ENCODE peak calls at places on chromosomes 5 and 9, in ten cellular contexts. One of them, this sample, is unnamed.

GRCh38 chr9:76796296-76796695 is 32.1 kb downstream of the PCA3 start:
- DNase-seq in hepatic stellate cell: no peak
- DNase-seq in stimulated activated CD4-positive, alpha-beta T cell treated with anti-CD3 and anti-CD28 coated beads, TNF-alpha, amount 100 ng/mL, for 4 hours: no peak
- DNase-seq in tibial nerve: no peak
- DNase-seq in foreskin fibroblast: no peak
- DNase-seq in progenitor cell of endocrine pancreas: no peak
- DNase-seq in lower leg skin: no peak
- DNase-seq in fibroblast of mammary gland: no peak
- DNase-seq in OCI-LY7: no peak
- DNase-seq in PC-9: no peak
- DNase-seq in this sample: no peak

GRCh38 chr9:13941686-13942085 is 372.3 kb downstream of the NFIB start:
- DNase-seq in hepatic stellate cell: no peak
- DNase-seq in stimulated activated CD4-positive, alpha-beta T cell treated with anti-CD3 and anti-CD28 coated beads, TNF-alpha, amount 100 ng/mL, for 4 hours: no peak
- DNase-seq in tibial nerve: no peak
- DNase-seq in foreskin fibroblast: peak; percentile 83
- DNase-seq in progenitor cell of endocrine pancreas: no peak
- DNase-seq in lower leg skin: no peak
- DNase-seq in fibroblast of mammary gland: peak; percentile 53
- DNase-seq in OCI-LY7: no peak
- DNase-seq in PC-9: no peak
- DNase-seq in this sample: peak; percentile 37

GRCh38 chr9:125912261-125912660 is 165.1 kb downstream of the PBX3 start:
- DNase-seq in hepatic stellate cell: no peak
- DNase-seq in stimulated activated CD4-positive, alpha-beta T cell treated with anti-CD3 and anti-CD28 coated beads, TNF-alpha, amount 100 ng/mL, for 4 hours: no peak
- DNase-seq in tibial nerve: no peak
- DNase-seq in foreskin fibroblast: no peak
- DNase-seq in progenitor cell of endocrine pancreas: no peak
- DNase-seq in lower leg skin: no peak
- DNase-seq in fibroblast of mammary gland: no peak
- DNase-seq in OCI-LY7: no peak
- DNase-seq in PC-9: no peak
- DNase-seq in this sample: no peak

GRCh38 chr9:130992059-130993032 is 16.6 kb upstream of the LAMC3 start:
- DNase-seq in hepatic stellate cell: no peak
- DNase-seq in stimulated activated CD4-positive, alpha-beta T cell treated with anti-CD3 and anti-CD28 coated beads, TNF-alpha, amount 100 ng/mL, for 4 hours: no peak
- DNase-seq in tibial nerve: no peak
- DNase-seq in foreskin fibroblast: no peak
- DNase-seq in progenitor cell of endocrine pancreas: no peak
- DNase-seq in lower leg skin: no peak
- DNase-seq in fibroblast of mammary gland: no peak
- DNase-seq in OCI-LY7: no peak
- DNase-seq in PC-9: no peak
- DNase-seq in this sample: no peak

GRCh38 chr5:53406630-53407316 is 73.7 kb upstream of the FST start:
- DNase-seq in hepatic stellate cell: no peak
- DNase-seq in stimulated activated CD4-positive, alpha-beta T cell treated with anti-CD3 and anti-CD28 coated beads, TNF-alpha, amount 100 ng/mL, for 4 hours: no peak
- DNase-seq in tibial nerve: no peak
- DNase-seq in foreskin fibroblast: peak; percentile 92
- DNase-seq in progenitor cell of endocrine pancreas: no peak
- DNase-seq in lower leg skin: no peak
- DNase-seq in fibroblast of mammary gland: peak; percentile 91
- DNase-seq in OCI-LY7: no peak
- DNase-seq in PC-9: peak; percentile 85
- DNase-seq in this sample: peak; percentile 87

GRCh38 chr9:75088646-75089368 is 493 bp downstream of the OSTF1 start:
- DNase-seq in hepatic stellate cell: peak; percentile 73
- DNase-seq in stimulated activated CD4-positive, alpha-beta T cell treated with anti-CD3 and anti-CD28 coated beads, TNF-alpha, amount 100 ng/mL, for 4 hours: peak; percentile 29
- DNase-seq in tibial nerve: no peak
- DNase-seq in foreskin fibroblast: peak; percentile 82
- DNase-seq in progenitor cell of endocrine pancreas: no peak
- DNase-seq in lower leg skin: peak; percentile 71
- DNase-seq in fibroblast of mammary gland: peak; percentile 74
- DNase-seq in OCI-LY7: peak; percentile 76
- DNase-seq in PC-9: peak; percentile 64
- DNase-seq in this sample: peak; percentile 58

GRCh38 chr5:141878186-141878770 is at the start of gene PCDH1:
- DNase-seq in hepatic stellate cell: peak; percentile 48
- DNase-seq in stimulated activated CD4-positive, alpha-beta T cell treated with anti-CD3 and anti-CD28 coated beads, TNF-alpha, amount 100 ng/mL, for 4 hours: no peak
- DNase-seq in tibial nerve: no peak
- DNase-seq in foreskin fibroblast: peak; percentile 60
- DNase-seq in progenitor cell of endocrine pancreas: peak; percentile 36
- DNase-seq in lower leg skin: no peak
- DNase-seq in fibroblast of mammary gland: no peak
- DNase-seq in OCI-LY7: no peak
- DNase-seq in PC-9: peak; percentile 60
- DNase-seq in this sample: peak; percentile 43

GRCh38 chr9:79686381-79687130 is 114.8 kb downstream of the TLE4 start:
- DNase-seq in hepatic stellate cell: peak; percentile 31
- DNase-seq in stimulated activated CD4-positive, alpha-beta T cell treated with anti-CD3 and anti-CD28 coated beads, TNF-alpha, amount 100 ng/mL, for 4 hours: no peak
- DNase-seq in tibial nerve: no peak
- DNase-seq in foreskin fibroblast: peak; percentile 88
- DNase-seq in progenitor cell of endocrine pancreas: no peak
- DNase-seq in lower leg skin: peak; percentile 44
- DNase-seq in fibroblast of mammary gland: peak; percentile 93
- DNase-seq in OCI-LY7: no peak
- DNase-seq in PC-9: no peak
- DNase-seq in this sample: peak; percentile 35

GRCh38 chr9:6609499-6610016 is 36.0 kb downstream of the GLDC start:
- DNase-seq in hepatic stellate cell: no peak
- DNase-seq in stimulated activated CD4-positive, alpha-beta T cell treated with anti-CD3 and anti-CD28 coated beads, TNF-alpha, amount 100 ng/mL, for 4 hours: no peak
- DNase-seq in tibial nerve: no peak
- DNase-seq in foreskin fibroblast: no peak
- DNase-seq in progenitor cell of endocrine pancreas: no peak
- DNase-seq in lower leg skin: no peak
- DNase-seq in fibroblast of mammary gland: no peak
- DNase-seq in OCI-LY7: no peak
- DNase-seq in PC-9: no peak
- DNase-seq in this sample: no peak

GRCh38 chr5:41763537-41763936 is 106.7 kb downstream of the OXCT1 start:
- DNase-seq in hepatic stellate cell: no peak
- DNase-seq in stimulated activated CD4-positive, alpha-beta T cell treated with anti-CD3 and anti-CD28 coated beads, TNF-alpha, amount 100 ng/mL, for 4 hours: no peak
- DNase-seq in tibial nerve: no peak
- DNase-seq in foreskin fibroblast: peak; percentile 12
- DNase-seq in progenitor cell of endocrine pancreas: no peak
- DNase-seq in lower leg skin: no peak
- DNase-seq in fibroblast of mammary gland: no peak
- DNase-seq in OCI-LY7: no peak
- DNase-seq in PC-9: no peak
- DNase-seq in this sample: no peak

GRCh38 chr5:98187945-98188344 is 585.5 kb upstream of the RGMB start:
- DNase-seq in hepatic stellate cell: no peak
- DNase-seq in stimulated activated CD4-positive, alpha-beta T cell treated with anti-CD3 and anti-CD28 coated beads, TNF-alpha, amount 100 ng/mL, for 4 hours: no peak
- DNase-seq in tibial nerve: no peak
- DNase-seq in foreskin fibroblast: peak; percentile 68
- DNase-seq in progenitor cell of endocrine pancreas: no peak
- DNase-seq in lower leg skin: no peak
- DNase-seq in fibroblast of mammary gland: peak; percentile 69
- DNase-seq in OCI-LY7: no peak
- DNase-seq in PC-9: no peak
- DNase-seq in this sample: peak; percentile 55

GRCh38 chr5:127028822-127029457 is 1.4 kb downstream of the MARCHF3 start:
- DNase-seq in hepatic stellate cell: no peak
- DNase-seq in stimulated activated CD4-positive, alpha-beta T cell treated with anti-CD3 and anti-CD28 coated beads, TNF-alpha, amount 100 ng/mL, for 4 hours: no peak
- DNase-seq in tibial nerve: no peak
- DNase-seq in foreskin fibroblast: peak; percentile 73
- DNase-seq in progenitor cell of endocrine pancreas: no peak
- DNase-seq in lower leg skin: no peak
- DNase-seq in fibroblast of mammary gland: peak; percentile 58
- DNase-seq in OCI-LY7: peak; percentile 43
- DNase-seq in PC-9: no peak
- DNase-seq in this sample: peak; percentile 32

GRCh38 chr5:139980765-139981164 is 62.3 kb downstream of the NRG2 start:
- DNase-seq in hepatic stellate cell: no peak
- DNase-seq in stimulated activated CD4-positive, alpha-beta T cell treated with anti-CD3 and anti-CD28 coated beads, TNF-alpha, amount 100 ng/mL, for 4 hours: no peak
- DNase-seq in tibial nerve: no peak
- DNase-seq in foreskin fibroblast: no peak
- DNase-seq in progenitor cell of endocrine pancreas: no peak
- DNase-seq in lower leg skin: no peak
- DNase-seq in fibroblast of mammary gland: no peak
- DNase-seq in OCI-LY7: no peak
- DNase-seq in PC-9: no peak
- DNase-seq in this sample: no peak

GRCh38 chr5:147452137-147452838 is 57.6 kb downstream of the DPYSL3 start:
- DNase-seq in hepatic stellate cell: no peak
- DNase-seq in stimulated activated CD4-positive, alpha-beta T cell treated with anti-CD3 and anti-CD28 coated beads, TNF-alpha, amount 100 ng/mL, for 4 hours: no peak
- DNase-seq in tibial nerve: no peak
- DNase-seq in foreskin fibroblast: no peak
- DNase-seq in progenitor cell of endocrine pancreas: no peak
- DNase-seq in lower leg skin: no peak
- DNase-seq in fibroblast of mammary gland: no peak
- DNase-seq in OCI-LY7: no peak
- DNase-seq in PC-9: no peak
- DNase-seq in this sample: no peak

GRCh38 chr9:83934569-83935275 is 13.5 kb upstream of the KIF27 start:
- DNase-seq in hepatic stellate cell: no peak
- DNase-seq in stimulated activated CD4-positive, alpha-beta T cell treated with anti-CD3 and anti-CD28 coated beads, TNF-alpha, amount 100 ng/mL, for 4 hours: no peak
- DNase-seq in tibial nerve: no peak
- DNase-seq in foreskin fibroblast: peak; percentile 75
- DNase-seq in progenitor cell of endocrine pancreas: no peak
- DNase-seq in lower leg skin: no peak
- DNase-seq in fibroblast of mammary gland: peak; percentile 83
- DNase-seq in OCI-LY7: no peak
- DNase-seq in PC-9: peak; percentile 90
- DNase-seq in this sample: peak; percentile 77

GRCh38 chr5:103036601-103037000 is 83.3 kb downstream of the GIN1 start:
- DNase-seq in hepatic stellate cell: no peak
- DNase-seq in stimulated activated CD4-positive, alpha-beta T cell treated with anti-CD3 and anti-CD28 coated beads, TNF-alpha, amount 100 ng/mL, for 4 hours: no peak
- DNase-seq in tibial nerve: no peak
- DNase-seq in foreskin fibroblast: peak; percentile 62
- DNase-seq in progenitor cell of endocrine pancreas: no peak
- DNase-seq in lower leg skin: no peak
- DNase-seq in fibroblast of mammary gland: peak; percentile 52
- DNase-seq in OCI-LY7: no peak
- DNase-seq in PC-9: no peak
- DNase-seq in this sample: no peak

This sample was measured in PC-3.